ENCODE peak calls at places on chromosomes 7 and 10, in seven cellular contexts. F, P, A, K, Q, I and X are unnamed samples.

GRCh38 chr7:114590298-114590697 is 175.7 kb downstream of the FOXP2 start:
- DNase-seq in F (no peak), P (no peak), A (no peak), K (no peak), Q (no peak), I (no peak), X (no peak)

GRCh38 chr7:132090444-132090843 is 485.8 kb downstream of the PLXNA4 start:
- DNase-seq in F (peak; percentile 4), P (no peak), A (no peak), K (no peak), Q (no peak), I (no peak), X (no peak)

GRCh38 chr7:101094791-101095375 is 9.6 kb downstream of the TRIM56 start:
- DNase-seq in F (peak; percentile 79), P (no peak), A (peak; percentile 78), K (no peak), Q (peak; percentile 55), I (no peak), X (peak; percentile 63)

GRCh38 chr7:69612981-69613380 is 14.7 kb downstream of the AUTS2 start:
- DNase-seq in F (no peak), P (no peak), A (no peak), K (no peak), Q (no peak), I (no peak), X (no peak)

GRCh38 chr10:50501899-50502556 is 121.7 kb downstream of the SGMS1 start:
- DNase-seq in F (peak; percentile 27), P (no peak), A (no peak), K (no peak), Q (no peak), I (no peak), X (no peak)

GRCh38 chr10:59873924-59874323 is 32.4 kb downstream of the CCDC6 start:
- DNase-seq in F (no peak), P (no peak), A (no peak), K (no peak), Q (no peak), I (no peak), X (no peak)

GRCh38 chr7:143214789-143215679 is 6.8 kb upstream of the TAS2R40 start:
- DNase-seq in F (peak; percentile 90), P (no peak), A (peak; percentile 95), K (peak; percentile 50), Q (no peak), I (peak; percentile 12), X (peak; percentile 72)

GRCh38 chr10:504131-504611 is 185.3 kb downstream of the DIP2C start:
- DNase-seq in F (no peak), P (peak; percentile 21), A (no peak), K (no peak), Q (no peak), I (no peak), X (no peak)

GRCh38 chr10:86651631-86652331 is 2.6 kb upstream of the OPN4 start:
- DNase-seq in F (no peak), P (no peak), A (no peak), K (peak; percentile 9), Q (no peak), I (no peak), X (no peak)

GRCh38 chr7:155590215-155591023 is 44.1 kb upstream of the CNPY1 start:
- DNase-seq in F (peak; percentile 74), P (peak; percentile 25), A (no peak), K (no peak), Q (peak; percentile 93), I (no peak), X (no peak)

GRCh38 chr10:31426425-31426824 is 107.4 kb downstream of the ZEB1 start:
- DNase-seq in F (peak; percentile 90), P (no peak), A (peak; percentile 56), K (peak; percentile 22), Q (no peak), I (no peak), X (no peak)

GRCh38 chr7:127581716-127582115 is 3.7 kb downstream of the GCC1 start:
- DNase-seq in F (peak; percentile 30), P (no peak), A (no peak), K (no peak), Q (no peak), I (no peak), X (no peak)

GRCh38 chr10:18868919-18869318 is 179.7 kb upstream of the MALRD1 start:
- DNase-seq in F (no peak), P (no peak), A (no peak), K (no peak), Q (no peak), I (no peak), X (no peak)

GRCh38 chr7:158192956-158193355 is 394.7 kb downstream of the PTPRN2 start:
- DNase-seq in F (no peak), P (no peak), A (no peak), K (no peak), Q (no peak), I (no peak), X (no peak)
- H3K9me3 ChIP-seq in F (no peaks in the 10 kb centered on the region), P (peaks cover 5% of the 10 kb centered on the region), A (peaks cover 20% of the 10 kb centered on the region), K (no peaks in the 10 kb centered on the region), Q (peaks cover 17% of the 10 kb centered on the region), I (no peaks in the 10 kb centered on the region), X (no peaks in the 10 kb centered on the region)

GRCh38 chr10:131177431-131178327 is 133.8 kb downstream of the TCERG1L start:
- DNase-seq in F (no peak), P (peak; percentile 43), A (no peak), K (no peak), Q (no peak), I (no peak), X (peak; percentile 57)

GRCh38 chr10:131179386-131179785 is 132.1 kb downstream of the TCERG1L start:
- DNase-seq in F (no peak), P (peak; percentile 40), A (no peak), K (no peak), Q (no peak), I (no peak), X (peak; percentile 13)

GRCh38 chr10:131180086-131180485 is 131.4 kb downstream of the TCERG1L start:
- DNase-seq in F (no peak), P (no peak), A (no peak), K (no peak), Q (no peak), I (no peak), X (no peak)

GRCh38 chr10:131178956-131179355 is 132.6 kb downstream of the TCERG1L start:
- DNase-seq in F (no peak), P (peak; percentile 28), A (no peak), K (no peak), Q (no peak), I (no peak), X (peak; percentile 7)

DNA sequence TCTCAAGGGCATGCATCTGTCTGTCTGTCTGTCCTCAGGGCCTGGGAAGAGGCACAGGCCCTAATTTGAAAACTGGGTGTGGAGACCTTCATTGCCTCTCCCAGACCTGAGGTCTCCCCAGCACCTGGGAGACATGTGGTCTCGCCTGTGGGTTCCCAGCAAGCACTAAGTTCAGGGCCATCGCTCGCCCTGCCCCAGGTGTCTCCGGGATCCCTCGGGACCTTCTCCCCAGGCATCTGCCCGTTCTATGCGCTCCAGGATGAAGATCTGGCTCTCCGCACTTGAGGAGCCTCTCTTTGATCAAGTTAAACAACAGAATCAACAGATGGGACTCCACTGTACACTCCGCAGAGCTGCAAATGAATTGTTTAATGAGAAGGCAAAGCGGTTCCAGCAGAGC is 133.0 kb downstream of the TCERG1L start:
- DNase-seq in F (no peak), P (no peak), A (no peak), K (no peak), Q (no peak), I (no peak), X (peak; percentile 10)
- H3K9me3 ChIP-seq in F (no peaks in the 10 kb centered on the region), P (no peaks in the 10 kb centered on the region), A (no peaks in the 10 kb centered on the region), K (no peaks in the 10 kb centered on the region), Q (no peaks in the 10 kb centered on the region), I (no peaks in the 10 kb centered on the region), X (no peaks in the 10 kb centered on the region)

GRCh38 chr10:133062085-133062484 is 25.6 kb upstream of the ADGRA1 start:
- DNase-seq in F (no peak), P (no peak), A (no peak), K (no peak), Q (no peak), I (no peak), X (no peak)
- H3K9me3 ChIP-seq in F (no peaks in the 10 kb centered on the region), P (no peaks in the 10 kb centered on the region), A (no peaks in the 10 kb centered on the region), K (no peaks in the 10 kb centered on the region), Q (no peaks in the 10 kb centered on the region), I (no peaks in the 10 kb centered on the region), X (no peaks in the 10 kb centered on the region)

DNA sequence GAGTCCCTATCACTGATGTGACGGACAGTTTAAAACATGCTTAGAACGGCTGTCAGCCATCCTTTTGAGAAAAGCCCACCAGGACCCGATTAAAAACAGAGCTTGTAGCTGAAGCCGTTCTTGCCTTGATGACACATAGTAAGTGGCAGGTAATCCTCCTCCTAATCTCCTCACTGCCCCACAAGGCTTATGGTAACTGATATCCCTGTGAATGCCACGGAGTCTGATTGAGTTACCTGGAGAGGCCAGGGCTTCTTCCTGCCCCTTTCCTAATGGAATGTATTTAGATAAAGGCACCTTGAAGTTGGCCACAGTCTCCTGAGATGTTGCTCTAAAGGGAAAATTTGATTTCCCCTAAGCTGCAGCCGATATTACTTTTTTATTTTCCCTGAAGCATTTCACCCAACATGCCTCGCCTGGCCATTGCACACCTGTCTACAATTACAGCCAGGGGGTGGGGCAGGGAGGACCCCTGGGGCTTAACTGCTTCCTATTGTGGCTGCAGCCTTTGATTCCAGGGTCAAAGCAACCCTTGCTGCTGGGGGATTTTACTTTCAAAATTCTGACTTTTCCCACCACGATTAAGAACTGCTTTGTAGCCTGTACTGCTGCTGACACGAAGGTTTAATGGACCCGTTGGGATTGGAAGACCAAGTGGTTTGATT is 169.0 kb upstream of the GPR26 start:
- DNase-seq in F (no peak), P (no peak), A (no peak), K (no peak), Q (no peak), I (no peak), X (no peak)
- H3K9me3 ChIP-seq in F (no peaks in the 10 kb centered on the region), P (no peaks in the 10 kb centered on the region), A (no peaks in the 10 kb centered on the region), K (no peaks in the 10 kb centered on the region), Q (no peaks in the 10 kb centered on the region), I (no peaks in the 10 kb centered on the region), X (no peaks in the 10 kb centered on the region)

DNA sequence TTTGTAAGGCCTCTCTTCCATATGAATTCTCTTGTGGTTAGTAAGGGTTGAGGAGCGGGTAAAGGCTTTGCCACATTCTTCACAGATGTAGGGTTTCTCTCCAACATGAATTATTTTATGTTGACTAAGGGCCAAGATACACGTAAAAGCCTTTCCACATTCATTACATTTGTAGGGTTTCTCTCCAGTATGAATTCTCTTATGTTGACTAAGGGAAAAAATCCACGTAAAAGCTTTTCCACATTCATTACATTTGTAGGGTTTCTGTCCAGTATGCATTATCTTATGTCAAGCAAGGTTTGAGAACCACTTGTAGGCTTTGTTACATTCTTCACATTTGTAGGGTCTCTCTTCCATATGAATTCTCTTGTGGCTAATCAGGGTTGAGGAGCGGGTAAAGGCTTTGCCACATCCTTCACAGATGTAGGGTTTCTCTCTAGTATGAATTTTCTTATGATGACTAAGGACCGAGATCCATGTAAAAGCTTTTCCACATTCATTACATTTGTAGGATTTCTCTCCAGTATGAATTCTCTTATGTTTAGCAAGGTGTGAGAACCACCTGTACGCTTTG is 493.0 kb downstream of the ZNF479 start:
- DNase-seq in F (no peak), P (no peak), A (no peak), K (no peak), Q (no peak), I (no peak), X (no peak)
- H3K9me3 ChIP-seq in F (peaks cover 3% of the 10 kb centered on the region), P (no peaks in the 10 kb centered on the region), A (peaks cover 90% of the 10 kb centered on the region), K (no peaks in the 10 kb centered on the region), Q (peaks cover 67% of the 10 kb centered on the region), I (peaks cover 24% of the 10 kb centered on the region), X (no peaks in the 10 kb centered on the region)

GRCh38 chr7:159117366-159118219 is 27.1 kb downstream of the VIPR2 start:
- DNase-seq in F (no peak), P (peak; percentile 23), A (no peak), K (peak; percentile 7), Q (no peak), I (no peak), X (no peak)
- H3K9me3 ChIP-seq in F (no peaks in the 10 kb centered on the region), P (no peaks in the 10 kb centered on the region), A (no peaks in the 10 kb centered on the region), K (no peaks in the 10 kb centered on the region), Q (no peaks in the 10 kb centered on the region), I (no peaks in the 10 kb centered on the region), X (no peaks in the 10 kb centered on the region)

GRCh38 chr10:107118866-107119265 is 45.6 kb downstream of the SORCS1 start:
- DNase-seq in F (no peak), P (no peak), A (no peak), K (no peak), Q (no peak), I (no peak), X (no peak)
- H3K9me3 ChIP-seq in F (no peaks in the 10 kb centered on the region), P (no peaks in the 10 kb centered on the region), A (peaks cover 15% of the 10 kb centered on the region), K (no peaks in the 10 kb centered on the region), Q (no peaks in the 10 kb centered on the region), I (no peaks in the 10 kb centered on the region), X (no peaks in the 10 kb centered on the region)